ENCODE peak calls at places on chromosomes 4 and X, in seven cellular contexts. N is mucosa of descending colon, Q is BE2C, Y is HFF-Myc, U is heart right ventricle, I is pancreas, O is HepG2. G is an unnamed sample.

GRCh38 chr4:148926861-148927260 is 484.6 kb upstream of the NR3C2 start:
- DNase-seq in N (peak; percentile 90), Q (peak; percentile 77), Y (no peak), U (peak; percentile 46), I (no peak), O (no peak), G (peak; percentile 0)

GRCh38 chr4:173489514-173489913 is 40.5 kb downstream of the HAND2 start:
- DNase-seq in N (no peak), Q (no peak), Y (no peak), U (no peak), I (no peak), O (no peak), G (no peak)

GRCh38 chr4:4323705-4324534 is 33.9 kb downstream of the ZBTB49 start:
- DNase-seq in N (no peak), Q (no peak), Y (no peak), U (no peak), I (no peak), O (no peak), G (peak; percentile 86)

GRCh38 chr4:71187399-71188196 is 151.2 kb upstream of the SLC4A4 start:
- DNase-seq in N (peak; percentile 68), Q (peak; percentile 11), Y (no peak), U (peak; percentile 25), I (peak; percentile 49), O (no peak), G (peak; percentile 45)

GRCh38 chrX:103467870-103468269 is 51.4 kb downstream of the RAB40A start:
- DNase-seq in N (no peak), Q (no peak), Y (no peak), U (no peak), I (no peak), O (no peak), G (no peak)

GRCh38 chr4:118012142-118012541 is 22.1 kb upstream of the NDST3 start:
- DNase-seq in N (no peak), Q (no peak), Y (no peak), U (no peak), I (no peak), O (no peak), G (no peak)

GRCh38 chr4:107467461-107467860 is 252.6 kb downstream of the PAPSS1 start:
- DNase-seq in N (no peak), Q (peak; percentile 16), Y (no peak), U (no peak), I (no peak), O (no peak), G (no peak)

GRCh38 chrX:101958139-101958538 is 26.3 kb upstream of the ZMAT1 start:
- DNase-seq in N (no peak), Q (no peak), Y (no peak), U (no peak), I (no peak), O (no peak), G (no peak)

GRCh38 chr4:16264798-16265197 is 38.5 kb upstream of the TAPT1 start:
- DNase-seq in N (peak; percentile 6), Q (no peak), Y (peak; percentile 15), U (no peak), I (no peak), O (peak; percentile 36), G (peak; percentile 70)

GRCh38 chr4:25953740-25954139 is 39.7 kb downstream of the SMIM20 start:
- DNase-seq in N (no peak), Q (no peak), Y (no peak), U (no peak), I (no peak), O (peak; percentile 21), G (peak; percentile 38)

GRCh38 chr4:1411436-1412375 is 5.5 kb upstream of the NKX1-1 start:
- DNase-seq in N (no peak), Q (no peak), Y (no peak), U (no peak), I (no peak), O (no peak), G (no peak)

GRCh38 chr4:1206299-1207156 is 34.1 kb upstream of the SPON2 start:
- DNase-seq in N (no peak), Q (no peak), Y (no peak), U (peak; percentile 11), I (peak; percentile 14), O (no peak), G (no peak)

GRCh38 chr4:518569-519083 is 19.6 kb downstream of the PIGG start:
- DNase-seq in N (no peak), Q (no peak), Y (no peak), U (no peak), I (no peak), O (no peak), G (no peak)

GRCh38 chrX:26026179-26026578 is 112.0 kb upstream of the MAGEB18 start:
- DNase-seq in N (no peak), Q (no peak), Y (no peak), U (no peak), I (no peak), O (no peak), G (no peak)

DNA sequence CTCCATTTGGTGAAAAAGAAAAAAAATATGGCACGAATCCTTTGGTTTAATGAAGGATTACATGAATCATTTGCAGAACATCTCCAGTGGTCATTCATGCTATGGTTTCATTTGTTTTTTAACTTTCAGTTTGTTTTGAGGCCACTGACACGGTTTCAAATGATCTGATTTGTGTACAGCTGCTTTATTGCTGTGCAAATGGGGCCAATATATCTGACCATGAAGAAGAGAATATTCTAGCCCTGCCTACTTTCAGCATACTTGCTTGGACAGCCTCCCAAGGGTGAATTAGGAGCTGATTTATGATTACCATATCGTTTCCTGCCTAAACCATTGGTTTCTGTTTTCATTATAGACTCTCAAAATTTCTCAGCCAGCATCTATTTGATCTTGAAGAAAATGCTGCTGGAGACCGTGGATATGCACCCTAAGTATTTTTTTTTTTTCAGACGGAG is 30.7 kb downstream of the SPARCL1 start:
- DNase-seq in N (peak; percentile 12), Q (no peak), Y (no peak), U (no peak), I (no peak), O (no peak), G (no peak)
- H3K4me3 ChIP-seq in N (no peak overlapping the region), Q (no peak overlapping the region), Y (no peak overlapping the region), U (no peak overlapping the region), I (no peak overlapping the region), O (no peak overlapping the region), G (no peak overlapping the region)

GRCh38 chr4:143270266-143270838 is 66.3 kb upstream of the GAB1 start:
- DNase-seq in N (no peak), Q (no peak), Y (no peak), U (no peak), I (no peak), O (no peak), G (no peak)
- TF ChIP-seq CTCF in N (no peak), Q (no peak), Y (no peak), U (no peak), I (no peak), O (no peak), G (no peak)

DNA sequence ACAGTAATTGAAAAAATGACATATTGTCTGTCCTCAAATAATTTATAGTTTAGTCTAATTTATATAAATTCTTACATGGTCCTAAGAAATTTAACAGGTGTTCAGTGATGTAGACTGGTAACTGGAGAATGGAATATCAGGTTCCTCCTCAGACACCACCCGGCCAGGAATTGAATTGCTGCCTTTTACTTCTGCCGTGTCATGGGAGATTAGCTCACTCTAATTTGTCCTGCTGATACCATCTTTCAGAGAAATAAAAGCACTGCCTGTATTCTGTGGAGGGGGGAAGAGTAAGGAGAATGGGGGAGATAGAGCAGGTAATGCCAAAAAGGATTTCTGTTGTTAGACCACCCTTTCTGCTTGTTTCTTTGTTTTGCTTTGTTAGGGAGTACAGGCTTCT is 125.2 kb upstream of the KLHL4 start:
- DNase-seq in N (no peak), Q (no peak), Y (no peak), U (no peak), I (no peak), O (no peak), G (no peak)
- H3K4me3 ChIP-seq in N (no peak overlapping the region), Q (no peak overlapping the region), Y (no peak overlapping the region), U (no peak overlapping the region), I (no peak overlapping the region), O (no peak overlapping the region), G (no peak overlapping the region)

DNA sequence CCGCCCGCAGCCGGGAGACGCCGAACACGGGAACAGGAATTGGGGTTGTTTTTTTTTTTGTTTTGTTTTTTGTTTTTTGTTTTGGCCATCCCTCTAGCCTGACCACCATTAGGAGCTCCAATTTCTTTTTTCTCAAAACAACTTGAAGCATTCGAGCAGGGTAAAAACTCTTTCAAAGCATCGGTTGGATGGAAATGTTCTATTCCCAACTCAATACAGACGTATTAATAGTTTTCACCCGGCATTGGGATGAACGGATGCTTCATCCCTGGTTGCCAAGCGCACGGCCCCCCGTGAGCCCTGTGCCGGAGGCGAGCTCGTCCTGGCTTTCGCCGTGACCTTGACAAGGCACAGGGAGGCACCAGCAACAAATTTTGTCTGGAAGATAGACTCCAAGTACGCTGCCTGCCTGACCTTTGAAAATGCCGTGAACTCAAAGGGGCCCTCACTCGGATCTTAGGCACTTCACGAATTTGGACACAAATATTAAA is 352 bp upstream of the MAP3K15 start:
- DNase-seq in N (no peak), Q (no peak), Y (no peak), U (no peak), I (no peak), O (no peak), G (no peak)
- TF ChIP-seq CTCF in N (no peak), Q (no peak), Y (no peak), U (no peak), I (no peak), O (no peak), G (no peak)

GRCh38 chr4:122747068-122747467 is 14.6 kb downstream of the BBS12 start:
- DNase-seq in N (no peak), Q (no peak), Y (no peak), U (no peak), I (no peak), O (no peak), G (no peak)

GRCh38 chr4:122742933-122743829 is 10.7 kb downstream of the BBS12 start:
- DNase-seq in N (no peak), Q (peak; percentile 45), Y (no peak), U (no peak), I (no peak), O (no peak), G (no peak)

GRCh38 chr4:122744229-122744628 is 11.7 kb downstream of the BBS12 start:
- DNase-seq in N (peak; percentile 18), Q (no peak), Y (no peak), U (no peak), I (no peak), O (peak; percentile 51), G (peak; percentile 91)

GRCh38 chr4:122747883-122748282 is 15.4 kb downstream of the BBS12 start:
- DNase-seq in N (no peak), Q (no peak), Y (no peak), U (no peak), I (no peak), O (no peak), G (no peak)

DNA sequence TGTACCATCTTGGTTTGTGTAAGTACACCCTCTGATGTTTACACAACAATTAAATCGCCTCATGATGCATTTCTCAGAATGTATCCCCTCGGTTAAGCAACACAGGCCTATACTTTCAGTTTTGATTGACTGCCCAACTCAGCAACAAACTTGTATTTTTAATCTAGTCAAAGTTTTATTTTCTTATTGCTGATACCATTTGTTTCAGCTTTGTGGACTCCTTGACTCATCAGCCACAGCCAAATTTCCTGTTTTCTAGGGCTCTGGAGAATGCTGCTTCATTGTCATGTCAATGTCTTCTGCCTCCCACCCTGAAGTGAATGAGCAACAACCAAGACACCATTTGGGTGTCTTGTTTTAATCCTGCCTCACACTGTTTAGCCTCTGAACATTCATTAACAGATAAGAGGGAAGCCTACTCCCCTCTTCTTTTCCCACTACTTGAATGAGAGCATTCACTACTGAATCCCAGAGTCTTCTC is 14.0 kb downstream of the BBS12 start:
- DNase-seq in N (no peak), Q (no peak), Y (no peak), U (no peak), I (no peak), O (no peak), G (no peak)
- H3K4me3 ChIP-seq in N (no peak overlapping the region), Q (no peak overlapping the region), Y (no peak overlapping the region), U (no peak overlapping the region), I (no peak overlapping the region), O (no peak overlapping the region), G (no peak overlapping the region)